ENCODE peak calls at places on chromosomes 4 and X, in seven cellular contexts. C is effector memory CD4-positive, alpha-beta T cell; Z is IMR-90; Q is lung; X is psoas muscle; J is testis; N is breast epithelium. O is an unnamed sample.
A peak's percentile ranks its signal among the peaks of the same experiment; 100 is the strongest.

GRCh38 chr4:118033148-118034060 is 882 bp upstream of the NDST3 start:
- DNase-seq in C (no peak), Z (peak; percentile 24), Q (peak; percentile 33), X (peak; percentile 27), J (peak; percentile 74), N (no peak), O (peak; percentile 56)

GRCh38 chrX:69101655-69102251 is 63.5 kb downstream of the PJA1 start:
- DNase-seq in C (no peak), Z (no peak), Q (no peak), X (no peak), J (no peak), N (no peak), O (no peak)

GRCh38 chr4:56783986-56784385 is 37.5 kb downstream of the SPINK2 start:
- DNase-seq in C (no peak), Z (no peak), Q (no peak), X (no peak), J (no peak), N (no peak), O (no peak)

GRCh38 chr4:53314257-53314656 is 51.6 kb downstream of the SCFD2 start:
- DNase-seq in C (no peak), Z (no peak), Q (no peak), X (no peak), J (no peak), N (no peak), O (no peak)

GRCh38 chr4:138835833-138836521 is 179.6 kb upstream of the NOCT start:
- DNase-seq in C (no peak), Z (peak; percentile 13), Q (no peak), X (no peak), J (no peak), N (peak; percentile 48), O (peak; percentile 6)

GRCh38 chr4:134668237-134668636 is 466.6 kb upstream of the PABPC4L start:
- DNase-seq in C (no peak), Z (no peak), Q (no peak), X (no peak), J (no peak), N (no peak), O (no peak)

GRCh38 chr4:15197005-15197404 is 194.7 kb downstream of the CPEB2 start:
- DNase-seq in C (no peak), Z (peak; percentile 28), Q (no peak), X (no peak), J (no peak), N (no peak), O (no peak)

GRCh38 chr4:174210354-174210753 is 73.1 kb downstream of the FBXO8 start:
- DNase-seq in C (no peak), Z (no peak), Q (no peak), X (no peak), J (no peak), N (no peak), O (no peak)

GRCh38 chr4:152103181-152103901 is 342.5 kb upstream of the GATB start:
- DNase-seq in C (no peak), Z (no peak), Q (no peak), X (no peak), J (no peak), N (no peak), O (no peak)

GRCh38 chr4:128718793-128719192 is 90.7 kb upstream of the JADE1 start:
- DNase-seq in C (no peak), Z (peak; percentile 75), Q (no peak), X (no peak), J (no peak), N (no peak), O (no peak)

GRCh38 chr4:62644372-62644771 is 1444.2 kb downstream of the ADGRL3 start:
- DNase-seq in C (no peak), Z (no peak), Q (no peak), X (no peak), J (peak; percentile 65), N (no peak), O (no peak)

GRCh38 chrX:78105944-78106650 is 2.0 kb downstream of the PGK1 start:
- DNase-seq in C (no peak), Z (no peak), Q (no peak), X (no peak), J (no peak), N (no peak), O (no peak)

GRCh38 chrX:53282313-53282712 is 929 bp upstream of the IQSEC2 start:
- DNase-seq in C (no peak), Z (no peak), Q (no peak), X (no peak), J (no peak), N (no peak), O (no peak)

GRCh38 chr4:82201805-82202636 is 171.8 kb downstream of the HNRNPD start:
- DNase-seq in C (peak; percentile 6), Z (peak; percentile 27), Q (no peak), X (no peak), J (peak; percentile 75), N (no peak), O (peak; percentile 20)

GRCh38 chr4:1084796-1085403 is 28.5 kb downstream of the RNF212 start:
- DNase-seq in C (no peak), Z (no peak), Q (no peak), X (no peak), J (no peak), N (peak; percentile 25), O (no peak)

GRCh38 chr4:151862766-151863165 is 102.0 kb upstream of the GATB start:
- DNase-seq in C (no peak), Z (peak; percentile 13), Q (no peak), X (no peak), J (no peak), N (no peak), O (no peak)

GRCh38 chrX:45788941-45789348 is 588.3 kb upstream of the DIPK2B start:
- DNase-seq in C (no peak), Z (peak; percentile 52), Q (no peak), X (peak; percentile 54), J (no peak), N (no peak), O (peak; percentile 41)

GRCh38 chrX:148361641-148362040 is 138.8 kb upstream of the AFF2 start:
- DNase-seq in C (no peak), Z (no peak), Q (no peak), X (no peak), J (no peak), N (no peak), O (no peak)

GRCh38 chr4:70688795-70689231 is 481 bp downstream of the UTP3 start:
- DNase-seq in C (no peak), Z (no peak), Q (no peak), X (no peak), J (peak; percentile 59), N (no peak), O (no peak)

GRCh38 chrX:97616883-97617510 is 733.3 kb downstream of the RPA4 start:
- DNase-seq in C (no peak), Z (peak; percentile 74), Q (no peak), X (no peak), J (no peak), N (no peak), O (no peak)

GRCh38 chrX:37441377-37441776 is 92.2 kb downstream of the PRRG1 start:
- DNase-seq in C (no peak), Z (no peak), Q (no peak), X (no peak), J (no peak), N (no peak), O (no peak)

GRCh38 chrX:67780694-67781109 is 236.9 kb downstream of the AR start:
- DNase-seq in C (no peak), Z (peak; percentile 78), Q (peak; percentile 85), X (peak; percentile 74), J (peak; percentile 63), N (no peak), O (peak; percentile 78)

GRCh38 chr4:24646777-24647460 is 62.6 kb upstream of the DHX15 start:
- DNase-seq in C (no peak), Z (no peak), Q (no peak), X (no peak), J (no peak), N (no peak), O (no peak)

GRCh38 chr4:176188654-176189053 is 6.7 kb downstream of the SPATA4 start:
- DNase-seq in C (no peak), Z (no peak), Q (no peak), X (no peak), J (no peak), N (no peak), O (no peak)

GRCh38 chr4:107823870-107824366 is 814 bp upstream of the SGMS2 start:
- DNase-seq in C (no peak), Z (no peak), Q (no peak), X (no peak), J (no peak), N (no peak), O (no peak)
- H3K4me3 ChIP-seq in C (no peak overlapping the region), Z (peak overlapping the region; percentile 64), Q (no peak overlapping the region), X (peak overlapping the region; percentile 90), J (peak overlapping the region; percentile 83), N (peak overlapping the region; percentile 73), O (peak overlapping the region; percentile 90)

DNA sequence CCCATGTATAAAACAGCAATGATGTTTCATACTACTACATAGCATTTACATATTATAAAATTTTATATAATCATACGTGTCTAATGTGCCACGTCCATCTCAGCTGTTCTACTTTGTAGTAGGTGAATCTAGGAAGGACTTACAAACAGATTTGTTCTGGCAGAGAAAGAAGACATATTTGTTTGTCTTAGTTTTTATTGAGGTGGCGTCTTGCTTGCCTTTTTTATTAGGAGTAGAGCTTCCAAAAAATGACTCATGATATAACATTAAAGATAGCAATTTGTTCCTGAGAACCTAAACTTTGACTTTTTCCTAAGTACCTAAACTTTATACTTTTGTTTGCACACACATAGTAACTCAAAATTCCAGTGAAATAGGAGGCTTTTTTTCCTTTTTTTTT is 64.6 kb downstream of the CLDN22 start:
- DNase-seq in C (no peak), Z (no peak), Q (no peak), X (no peak), J (no peak), N (no peak), O (no peak)
- H3K36me3 ChIP-seq in C (no peaks in the 10 kb centered on the region), Z (peaks cover 32% of the 10 kb centered on the region), Q (peaks cover 19% of the 10 kb centered on the region), X (peaks cover 28% of the 10 kb centered on the region), J (no peaks in the 10 kb centered on the region), N (no peaks in the 10 kb centered on the region), O (peaks cover 89% of the 10 kb centered on the region)

GRCh38 chrX:65647801-65648200 is 19.7 kb upstream of the MSN start:
- DNase-seq in C (no peak), Z (no peak), Q (no peak), X (no peak), J (no peak), N (no peak), O (no peak)

GRCh38 chrX:65643046-65643785 is 24.2 kb upstream of the MSN start:
- DNase-seq in C (no peak), Z (peak; percentile 10), Q (peak; percentile 60), X (no peak), J (no peak), N (no peak), O (no peak)

GRCh38 chrX:65644621-65645287 is 22.7 kb upstream of the MSN start:
- DNase-seq in C (no peak), Z (peak; percentile 79), Q (peak; percentile 88), X (peak; percentile 82), J (peak; percentile 73), N (peak; percentile 63), O (peak; percentile 75)

GRCh38 chrX:65643786-65644111 is 23.7 kb upstream of the MSN start:
- DNase-seq in C (no peak), Z (no peak), Q (no peak), X (no peak), J (no peak), N (no peak), O (no peak)
- H3K4me3 ChIP-seq in C (no peak overlapping the region), Z (no peak overlapping the region), Q (no peak overlapping the region), X (no peak overlapping the region), J (no peak overlapping the region), N (no peak overlapping the region), O (no peak overlapping the region)

DNA sequence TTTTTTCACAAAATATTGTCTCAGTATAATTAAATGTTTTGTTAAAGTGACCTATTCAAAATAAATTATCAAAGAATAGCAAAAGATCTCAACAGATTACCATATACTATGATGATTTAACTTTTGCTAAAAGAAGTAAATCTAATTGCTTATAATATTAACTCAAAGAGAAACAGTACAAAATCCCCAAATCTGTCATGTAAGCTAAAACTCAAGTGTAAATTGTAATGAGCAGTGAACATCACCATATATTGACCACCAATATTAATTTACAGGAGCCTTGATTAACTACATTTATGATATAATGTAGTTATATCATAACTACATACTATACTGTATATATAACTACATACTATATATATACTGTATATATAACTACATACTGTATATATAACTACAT is 174.4 kb downstream of the SLC39A8 start:
- DNase-seq in C (no peak), Z (no peak), Q (no peak), X (no peak), J (no peak), N (no peak), O (no peak)
- H3K36me3 ChIP-seq in C (no peaks in the 10 kb centered on the region), Z (no peaks in the 10 kb centered on the region), Q (no peaks in the 10 kb centered on the region), X (no peaks in the 10 kb centered on the region), J (no peaks in the 10 kb centered on the region), N (no peaks in the 10 kb centered on the region), O (no peaks in the 10 kb centered on the region)